ENCODE peak calls at places on chromosome 16, in five cellular contexts. U is NCI-H510A; I is AG20443; O is GM23338; G is CD8-positive, alpha-beta T cell. S is an unnamed sample.

GRCh38 chr16:1823821-1824220 is 2.8 kb downstream of the HAGH start:
- DNase-seq in G (no peak), O (peak), U (no peak), I (no peak), S (peak)

GRCh38 chr16:89721644-89722391 is 481 bp downstream of the ZNF276 start:
- DNase-seq in G (peak), O (peak), U (peak), I (peak), S (peak)

GRCh38 chr16:48812856-48813255 is 202.9 kb upstream of the N4BP1 start:
- DNase-seq in G (no peak), I (no peak), O (no peak), U (no peak), S (no peak)

GRCh38 chr16:4352843-4353242 is 1.7 kb upstream of the PAM16 start:
- DNase-seq in U (no peak), O (no peak), G (no peak), I (no peak), S (no peak)

GRCh38 chr16:85490971-85491771 is 122.0 kb upstream of the GSE1 start:
- DNase-seq in G (peak), U (no peak), O (peak), I (no peak), S (peak)

GRCh38 chr16:27726621-27727275 is 176.8 kb downstream of the KATNIP start:
- DNase-seq in G (no peak), U (no peak), I (no peak), O (no peak), S (no peak)

GRCh38 chr16:75217389-75217851 is 1.4 kb upstream of the CTRB1 start:
- DNase-seq in O (no peak), I (no peak), U (no peak), G (no peak), S (no peak)

GRCh38 chr16:1639840-1640239 is 27.7 kb downstream of the CRAMP1 start:
- DNase-seq in G (no peak), I (no peak), U (no peak), O (no peak), S (no peak)

GRCh38 chr16:84055366-84055765 is 12.8 kb upstream of the SLC38A8 start:
- DNase-seq in U (no peak), G (no peak), O (no peak), I (no peak), S (no peak)